ENCODE peak calls at places on chromosome 14, in ten cellular contexts. K, O, S, J, F, T, E, R, M and A are unnamed samples.

GRCh38 chr14:33851931-33852330 is 98.9 kb downstream of the EGLN3 start:
- DNase-seq in K (no peak), O (no peak), E (no peak), T (no peak), F (no peak), J (no peak), R (no peak), M (no peak), S (no peak), A (no peak)

GRCh38 chr14:93970967-93971634 is 5.3 kb downstream of the ASB2 start:
- DNase-seq in J (peak), E (no peak), T (peak), M (no peak), O (no peak), S (no peak), R (peak), F (no peak), K (no peak), A (peak)

GRCh38 chr14:50225974-50226297 is 5.4 kb downstream of the SOS2 start:
- DNase-seq in M (no peak), R (no peak), E (no peak), O (no peak), T (no peak), S (no peak), F (no peak), K (no peak), J (no peak), A (no peak)

GRCh38 chr14:79325071-79325470 is 886.2 kb downstream of the DIO2 start:
- DNase-seq in T (no peak), F (no peak), J (no peak), M (no peak), S (peak), O (no peak), R (no peak), K (no peak), E (no peak), A (no peak)

GRCh38 chr14:90726656-90727055 is 89.6 kb downstream of the TTC7B start:
- DNase-seq in E (peak), R (peak), O (peak), M (no peak), K (peak), T (peak), F (no peak), J (peak), S (peak), A (no peak)

GRCh38 chr14:95290769-95291440 is 28.8 kb downstream of the CLMN start:
- DNase-seq in T (no peak), K (peak), M (peak), F (no peak), R (peak), E (no peak), J (peak), S (peak), O (no peak), A (no peak)

GRCh38 chr14:81199084-81199483 is 21.7 kb downstream of the GTF2A1 start:
- DNase-seq in J (no peak), K (no peak), S (no peak), O (no peak), M (no peak), E (no peak), R (no peak), T (no peak), F (no peak), A (no peak)

GRCh38 chr14:73245401-73246325 is 8.4 kb downstream of the PAPLN start:
- DNase-seq in E (peak), S (no peak), O (peak), K (no peak), F (no peak), M (no peak), J (peak), T (peak), R (no peak), A (peak)

GRCh38 chr14:85907536-85907935 is 377.6 kb downstream of the FLRT2 start:
- DNase-seq in J (no peak), O (no peak), T (no peak), E (no peak), K (no peak), M (no peak), S (no peak), F (no peak), R (no peak), A (no peak)

GRCh38 chr14:105066285-105067071 is 1.2 kb upstream of the GPR132 start:
- DNase-seq in J (no peak), K (no peak), O (no peak), R (no peak), S (no peak), E (no peak), M (no peak), F (no peak), T (no peak), A (peak)

GRCh38 chr14:58978336-58978735 is 210.1 kb upstream of the DAAM1 start:
- DNase-seq in E (peak), T (peak), F (no peak), O (no peak), K (no peak), S (no peak), M (no peak), R (no peak), J (no peak), A (no peak)

GRCh38 chr14:71626281-71626835 is 305.9 kb upstream of the RGS6 start:
- DNase-seq in R (no peak), K (no peak), M (no peak), E (peak), F (no peak), T (no peak), S (no peak), J (no peak), O (no peak), A (peak)

GRCh38 chr14:36604757-36605505 is 22.5 kb upstream of the NKX2-8 start:
- DNase-seq in F (peak), R (peak), O (peak), S (peak), J (peak), M (no peak), E (peak), T (peak), K (peak), A (peak)